ENCODE peak calls at places on chromosomes 11 and 22, in nine cellular contexts. I, O, Q, Z, J, V, E, C and H are unnamed samples.

GRCh38 chr22:46079861-46080821 is 70.2 kb upstream of the PPARA start:
- DNase-seq in I (no peak), O (peak), Q (peak), Z (peak), J (no peak), V (peak), E (no peak), C (peak), H (peak)

GRCh38 chr22:29030016-29030617 is 31.5 kb downstream of the C22orf31 start:
- DNase-seq in I (no peak), O (no peak), Q (no peak), Z (no peak), J (no peak), V (no peak), E (no peak), C (no peak), H (peak)

GRCh38 chr11:133889188-133889587 is 43.9 kb upstream of the SPATA19 start:
- DNase-seq in I (no peak), O (no peak), Q (no peak), Z (no peak), J (no peak), V (no peak), E (no peak), C (no peak), H (no peak)

GRCh38 chr11:123196060-123196714 is 1.1 kb upstream of the CLMP start:
- DNase-seq in I (no peak), O (no peak), Q (no peak), Z (no peak), J (no peak), V (no peak), E (no peak), C (no peak), H (no peak)

GRCh38 chr11:87454246-87454645 is 416.5 kb downstream of the TMEM135 start:
- DNase-seq in I (no peak), O (no peak), Q (no peak), Z (no peak), J (no peak), V (no peak), E (peak), C (no peak), H (peak)

GRCh38 chr11:17932472-17932871 is 80.4 kb downstream of the SERGEF start:
- DNase-seq in I (no peak), O (no peak), Q (no peak), Z (no peak), J (no peak), V (no peak), E (no peak), C (no peak), H (no peak)

GRCh38 chr11:110990316-110990715 is 255.2 kb upstream of the POU2AF2 start:
- DNase-seq in I (no peak), O (no peak), Q (no peak), Z (no peak), J (no peak), V (no peak), E (no peak), C (no peak), H (no peak)

GRCh38 chr22:43319661-43320486 is 23.3 kb downstream of the SCUBE1 start:
- DNase-seq in I (no peak), O (no peak), Q (no peak), Z (no peak), J (no peak), V (no peak), E (no peak), C (no peak), H (no peak)

GRCh38 chr11:90635145-90635544 is 412.3 kb upstream of the CHORDC1 start:
- DNase-seq in I (no peak), O (no peak), Q (no peak), Z (no peak), J (no peak), V (no peak), E (no peak), C (no peak), H (no peak)

GRCh38 chr11:36746886-36747710 is 149.1 kb upstream of the RAG2 start:
- DNase-seq in I (peak), O (peak), Q (peak), Z (peak), J (peak), V (peak), E (peak), C (peak), H (peak)

GRCh38 chr11:74380746-74381439 is 17.3 kb downstream of the PGM2L1 start:
- DNase-seq in I (no peak), O (peak), Q (no peak), Z (no peak), J (no peak), V (no peak), E (no peak), C (no peak), H (peak)

GRCh38 chr11:63845305-63845704 is 6.4 kb downstream of the MARK2 start:
- DNase-seq in I (no peak), O (no peak), Q (no peak), Z (no peak), J (no peak), V (no peak), E (no peak), C (no peak), H (no peak)

GRCh38 chr11:8962827-8963226 is 1.4 kb downstream of the TMEM9B start:
- DNase-seq in I (no peak), O (no peak), Q (no peak), Z (no peak), J (no peak), V (no peak), E (no peak), C (no peak), H (no peak)

GRCh38 chr22:25085930-25086901 is 113.4 kb upstream of the CRYBB3 start:
- DNase-seq in I (no peak), O (no peak), Q (no peak), Z (no peak), J (no peak), V (peak), E (peak), C (peak), H (peak)

GRCh38 chr22:41261541-41262249 is 21.0 kb upstream of the CHADL start:
- DNase-seq in I (no peak), O (no peak), Q (no peak), Z (no peak), J (no peak), V (no peak), E (no peak), C (no peak), H (no peak)

GRCh38 chr11:101446238-101446637 is 137.6 kb downstream of the TRPC6 start:
- DNase-seq in I (no peak), O (no peak), Q (no peak), Z (no peak), J (no peak), V (no peak), E (no peak), C (no peak), H (no peak)

GRCh38 chr11:62545437-62546243 is 966 bp downstream of the AHNAK start:
- DNase-seq in I (peak), O (peak), Q (peak), Z (peak), J (peak), V (peak), E (no peak), C (peak), H (peak)
- TF ChIP-seq POLR2A in I (peak), O (no peak), Q (peak), Z (no peak), J (peak), V (no peak), E (peak), C (no peak), H (peak)

DNA sequence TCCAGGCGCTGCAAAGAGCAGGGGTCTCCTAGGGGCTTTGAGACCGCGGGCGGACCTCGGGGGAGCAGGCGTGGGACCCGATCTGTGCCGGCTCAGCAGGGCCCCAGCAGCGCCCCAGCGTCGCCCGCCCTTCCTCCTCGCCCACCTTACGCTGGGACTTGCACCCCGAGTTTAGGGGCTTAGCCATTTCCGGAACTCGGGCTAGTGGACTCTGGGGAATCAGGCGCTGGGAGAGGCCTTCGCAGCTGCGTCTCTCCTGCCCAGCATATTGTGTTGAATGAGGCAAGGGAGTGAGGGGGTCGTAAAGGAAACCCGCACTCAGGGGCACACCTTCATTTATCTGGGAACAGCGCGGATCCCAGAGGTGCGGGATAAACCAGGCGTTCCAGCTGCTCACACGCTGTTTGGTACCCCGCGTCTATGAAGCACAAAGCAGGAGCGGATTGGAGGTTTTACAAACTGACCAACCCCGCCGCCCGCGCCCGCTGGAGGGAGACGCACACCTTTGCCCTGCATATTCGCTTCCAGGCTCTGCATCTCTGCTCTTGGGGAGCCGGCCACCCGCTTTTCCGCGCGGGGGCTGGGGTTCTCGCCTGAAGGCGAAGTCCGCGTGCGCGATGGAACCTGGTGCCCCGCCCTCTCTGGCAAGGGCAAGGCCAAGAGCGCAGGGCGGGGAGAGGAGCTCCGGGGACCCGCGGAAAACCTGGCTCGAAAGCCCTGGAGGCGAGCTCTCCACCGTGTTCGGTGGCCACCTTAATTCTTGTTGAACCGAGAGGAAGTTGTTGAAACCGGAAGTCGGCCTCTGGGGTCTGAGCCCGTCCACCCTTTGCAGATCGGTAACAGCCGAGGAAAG is 6.7 kb upstream of the ALX4 start:
- DNase-seq in I (no peak), O (peak), Q (no peak), Z (peak), J (no peak), V (no peak), E (no peak), C (no peak), H (no peak)
- H3K4me3 ChIP-seq in I (peak), O (no peak), Q (peak), Z (peak), J (peak), V (peak), E (no peak), C (peak), H (no peak)

GRCh38 chr22:36252754-36253522 is at the start of gene APOL1:
- DNase-seq in I (peak), O (peak), Q (no peak), Z (peak), J (no peak), V (no peak), E (peak), C (no peak), H (no peak)
- TF ChIP-seq POLR2A in I (peak), O (peak), Q (peak), Z (peak), J (no peak), V (no peak), E (peak), C (no peak), H (peak)

GRCh38 chr11:13310443-13310842 is 32.9 kb downstream of the BMAL1 start:
- DNase-seq in I (no peak), O (no peak), Q (no peak), Z (no peak), J (no peak), V (no peak), E (no peak), C (no peak), H (no peak)
- H3K4me3 ChIP-seq in I (no peak), O (no peak), Q (no peak), Z (no peak), J (no peak), V (no peak), E (no peak), C (no peak), H (no peak)

GRCh38 chr11:12091957-12092558 is 18.3 kb upstream of the MICAL2 start:
- DNase-seq in I (no peak), O (no peak), Q (no peak), Z (no peak), J (no peak), V (no peak), E (no peak), C (no peak), H (no peak)

GRCh38 chr11:12089041-12089440 is 21.3 kb upstream of the MICAL2 start:
- DNase-seq in I (no peak), O (no peak), Q (no peak), Z (no peak), J (no peak), V (peak), E (no peak), C (no peak), H (no peak)

GRCh38 chr11:12090061-12090572 is 20.3 kb upstream of the MICAL2 start:
- DNase-seq in I (no peak), O (no peak), Q (no peak), Z (no peak), J (no peak), V (peak), E (no peak), C (no peak), H (no peak)

GRCh38 chr11:12089473-12089872 is 20.9 kb upstream of the MICAL2 start:
- DNase-seq in I (no peak), O (no peak), Q (no peak), Z (no peak), J (no peak), V (peak), E (no peak), C (no peak), H (no peak)

GRCh38 chr11:12090761-12091261 is 19.6 kb upstream of the MICAL2 start:
- DNase-seq in I (no peak), O (no peak), Q (no peak), Z (no peak), J (no peak), V (peak), E (no peak), C (no peak), H (peak)
- TF ChIP-seq POLR2A in I (no peak), O (no peak), Q (no peak), Z (no peak), J (no peak), V (no peak), E (no peak), C (no peak), H (no peak)

GRCh38 chr11:126331286-126331685 is 24.2 kb upstream of the ST3GAL4 start:
- DNase-seq in I (no peak), O (no peak), Q (no peak), Z (peak), J (no peak), V (no peak), E (no peak), C (no peak), H (no peak)

GRCh38 chr11:126333142-126333541 is 22.3 kb upstream of the ST3GAL4 start:
- DNase-seq in I (no peak), O (no peak), Q (no peak), Z (no peak), J (no peak), V (no peak), E (no peak), C (no peak), H (no peak)

GRCh38 chr11:126329644-126330200 is 25.8 kb upstream of the ST3GAL4 start:
- DNase-seq in I (no peak), O (no peak), Q (no peak), Z (no peak), J (no peak), V (no peak), E (no peak), C (no peak), H (no peak)

GRCh38 chr11:126334665-126335462 is 20.6 kb upstream of the ST3GAL4 start:
- DNase-seq in I (no peak), O (no peak), Q (no peak), Z (peak), J (no peak), V (peak), E (no peak), C (no peak), H (no peak)

DNA sequence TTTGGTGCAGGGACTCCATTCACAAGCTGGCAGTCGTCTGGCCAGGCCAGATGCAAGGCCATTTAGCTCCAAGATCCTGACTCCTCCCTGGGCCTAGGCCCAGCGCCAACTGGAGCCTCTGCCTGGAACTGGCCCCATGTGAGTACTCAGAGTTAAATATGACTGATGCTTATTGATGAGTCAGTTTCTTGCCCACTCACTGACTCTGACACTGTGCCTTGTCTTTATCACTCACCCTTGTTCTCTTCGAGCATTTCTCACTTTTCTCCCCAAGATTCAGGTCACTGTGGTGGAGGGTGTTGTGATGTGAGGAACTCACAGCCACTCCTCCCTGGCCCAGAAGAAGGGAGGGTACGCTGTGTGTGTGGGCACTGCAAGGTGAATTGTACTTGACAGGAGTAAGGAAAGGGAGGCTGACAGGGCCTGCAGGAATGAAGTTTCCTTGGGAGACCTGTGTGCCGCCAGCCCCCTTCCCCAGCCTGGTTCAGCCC is 23.2 kb upstream of the ST3GAL4 start:
- DNase-seq in I (peak), O (peak), Q (peak), Z (peak), J (no peak), V (peak), E (no peak), C (peak), H (no peak)
- H3K4me3 ChIP-seq in I (no peak), O (no peak), Q (no peak), Z (no peak), J (no peak), V (no peak), E (no peak), C (no peak), H (no peak)

DNA sequence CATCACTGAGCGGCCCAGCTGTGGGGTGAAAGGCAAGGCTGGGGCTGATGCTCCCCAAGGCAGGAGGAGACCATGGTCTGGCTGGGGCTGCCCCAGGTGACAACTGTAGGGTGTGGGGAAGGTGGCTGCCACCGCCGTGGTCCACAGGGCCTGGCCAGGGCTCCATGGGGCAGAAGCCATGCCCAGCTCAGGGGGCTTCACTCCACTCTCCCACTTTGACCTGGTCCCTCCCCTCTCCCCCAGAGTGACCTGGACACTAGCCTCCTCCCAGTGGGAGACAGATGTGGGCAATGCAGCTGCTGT is 52.9 kb downstream of the CDKN1C start:
- DNase-seq in I (no peak), O (no peak), Q (no peak), Z (no peak), J (no peak), V (no peak), E (no peak), C (peak), H (no peak)
- TF ChIP-seq POLR2A in I (no peak), O (no peak), Q (no peak), Z (no peak), J (no peak), V (no peak), E (no peak), C (no peak), H (no peak)

GRCh38 chr11:96215094-96215782 is 127.8 kb downstream of the MAML2 start:
- DNase-seq in I (no peak), O (no peak), Q (no peak), Z (peak), J (no peak), V (no peak), E (peak), C (no peak), H (no peak)
- H3K4me3 ChIP-seq in I (no peak), O (no peak), Q (no peak), Z (no peak), J (no peak), V (no peak), E (peak), C (no peak), H (no peak)

DNA sequence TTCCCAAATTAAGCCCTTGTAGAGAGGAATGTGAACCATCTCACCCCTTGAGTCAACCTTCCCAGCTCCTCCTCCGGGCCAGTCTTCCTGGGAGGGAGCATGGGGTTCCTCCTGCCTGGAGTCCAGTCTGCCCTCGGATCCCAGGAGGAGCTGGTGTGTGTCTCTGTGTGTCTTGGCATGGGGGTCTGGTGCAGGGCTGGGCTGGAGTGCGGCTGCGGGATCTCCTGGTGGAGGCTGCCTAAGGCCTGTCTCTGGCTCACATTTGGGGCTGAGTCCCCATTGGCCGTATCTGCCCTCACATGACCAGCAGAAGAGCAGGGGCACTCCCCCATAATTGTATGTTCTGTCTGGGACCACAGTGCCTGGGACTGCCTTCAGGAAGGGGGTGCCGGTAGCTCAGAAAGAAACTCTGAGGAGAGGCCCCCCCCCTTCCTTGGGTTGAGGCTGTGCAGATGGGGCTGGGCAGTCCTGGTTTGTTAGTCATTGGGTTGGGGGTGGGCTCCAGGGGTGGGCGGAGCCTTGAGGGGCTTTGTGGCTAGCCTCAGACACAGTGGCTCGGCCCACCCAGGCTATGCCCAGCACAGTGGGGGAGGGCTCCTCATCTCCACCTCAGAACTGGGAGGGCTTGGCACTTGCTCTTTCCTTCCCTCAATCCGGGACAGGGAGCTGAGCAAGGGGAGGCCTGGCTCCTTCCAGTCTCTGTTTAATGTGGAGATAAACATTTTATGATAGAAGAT is 2.9 kb downstream of the C1QTNF5 start:
- DNase-seq in I (no peak), O (no peak), Q (no peak), Z (peak), J (no peak), V (no peak), E (no peak), C (no peak), H (no peak)
- TF ChIP-seq POLR2A in I (no peak), O (no peak), Q (no peak), Z (no peak), J (no peak), V (no peak), E (peak), C (no peak), H (no peak)